ENCODE peak calls at places on chromosome 13, in four cellular contexts. One of them, this sample, is unnamed.
A peak's percentile ranks its signal among the peaks of the same experiment; 100 is the strongest.

GRCh38 chr13:96780105-96780504 is 214.2 kb downstream of the OXGR1 start:
- DNase-seq in upper lobe of right lung: no peak
- DNase-seq in progenitor cell of endocrine pancreas: no peak
- DNase-seq in H9: no peak
- DNase-seq in this sample: no peak

GRCh38 chr13:98018293-98018692 is 64.8 kb downstream of the IPO5 start:
- DNase-seq in upper lobe of right lung: no peak
- DNase-seq in progenitor cell of endocrine pancreas: no peak
- DNase-seq in H9: no peak
- DNase-seq in this sample: no peak

GRCh38 chr13:109759609-109760008 is 26.8 kb downstream of the IRS2 start:
- DNase-seq in upper lobe of right lung: no peak
- DNase-seq in progenitor cell of endocrine pancreas: no peak
- DNase-seq in H9: no peak
- DNase-seq in this sample: no peak

GRCh38 chr13:77810891-77811290 is 107.7 kb downstream of the EDNRB start:
- DNase-seq in upper lobe of right lung: no peak
- DNase-seq in progenitor cell of endocrine pancreas: no peak
- DNase-seq in H9: no peak
- DNase-seq in this sample: no peak

GRCh38 chr13:59303433-59303832 is 860.3 kb downstream of the DIAPH3 start:
- DNase-seq in upper lobe of right lung: no peak
- DNase-seq in progenitor cell of endocrine pancreas: no peak
- DNase-seq in H9: no peak
- DNase-seq in this sample: no peak

GRCh38 chr13:26968431-26969335 is 202.9 kb downstream of the USP12 start:
- DNase-seq in upper lobe of right lung: no peak
- DNase-seq in progenitor cell of endocrine pancreas: peak; percentile 63
- DNase-seq in H9: no peak
- DNase-seq in this sample: no peak

GRCh38 chr13:100561599-100562204 is 26.9 kb downstream of the GGACT start:
- DNase-seq in upper lobe of right lung: peak; percentile 53
- DNase-seq in progenitor cell of endocrine pancreas: no peak
- DNase-seq in H9: no peak
- DNase-seq in this sample: peak; percentile 57

GRCh38 chr13:99970761-99971575 is 599 bp downstream of the ZIC5 start:
- DNase-seq in upper lobe of right lung: no peak
- DNase-seq in progenitor cell of endocrine pancreas: no peak
- DNase-seq in H9: peak; percentile 81
- DNase-seq in this sample: peak; percentile 72

GRCh38 chr13:111202745-111203144 is 87.6 kb downstream of the ARHGEF7 start:
- DNase-seq in upper lobe of right lung: no peak
- DNase-seq in progenitor cell of endocrine pancreas: no peak
- DNase-seq in H9: no peak
- DNase-seq in this sample: no peak

GRCh38 chr13:98541211-98541610 is 35.7 kb downstream of the STK24 start:
- DNase-seq in upper lobe of right lung: no peak
- DNase-seq in progenitor cell of endocrine pancreas: no peak
- DNase-seq in H9: no peak
- DNase-seq in this sample: no peak

GRCh38 chr13:41193469-41193868 is 900 bp downstream of the KBTBD7 start:
- DNase-seq in upper lobe of right lung: no peak
- DNase-seq in progenitor cell of endocrine pancreas: no peak
- DNase-seq in H9: no peak
- DNase-seq in this sample: no peak

GRCh38 chr13:111159362-111160320 is 44.5 kb downstream of the ARHGEF7 start:
- DNase-seq in upper lobe of right lung: no peak
- DNase-seq in progenitor cell of endocrine pancreas: no peak
- DNase-seq in H9: no peak
- DNase-seq in this sample: no peak

GRCh38 chr13:48571121-48571901 is 38.4 kb upstream of the RCBTB2 start:
- DNase-seq in upper lobe of right lung: no peak
- DNase-seq in progenitor cell of endocrine pancreas: no peak
- DNase-seq in H9: no peak
- DNase-seq in this sample: no peak

GRCh38 chr13:90968510-90968909 is 379.0 kb upstream of the MIR17HG start:
- DNase-seq in upper lobe of right lung: no peak
- DNase-seq in progenitor cell of endocrine pancreas: no peak
- DNase-seq in H9: peak; percentile 48
- DNase-seq in this sample: no peak

GRCh38 chr13:33281951-33282595 is 3.5 kb downstream of the STARD13 start:
- DNase-seq in upper lobe of right lung: no peak
- DNase-seq in progenitor cell of endocrine pancreas: no peak
- DNase-seq in H9: no peak
- DNase-seq in this sample: no peak

GRCh38 chr13:33496336-33496735 is 210.8 kb upstream of the STARD13 start:
- DNase-seq in upper lobe of right lung: no peak
- DNase-seq in progenitor cell of endocrine pancreas: no peak
- DNase-seq in H9: no peak
- DNase-seq in this sample: no peak

GRCh38 chr13:33637978-33638743 is 179.8 kb upstream of the RFC3 start:
- DNase-seq in upper lobe of right lung: no peak
- DNase-seq in progenitor cell of endocrine pancreas: no peak
- DNase-seq in H9: no peak
- DNase-seq in this sample: no peak

GRCh38 chr13:20161275-20161950 is 561 bp upstream of the GJA3 start:
- DNase-seq in upper lobe of right lung: no peak
- DNase-seq in progenitor cell of endocrine pancreas: no peak
- DNase-seq in H9: no peak
- DNase-seq in this sample: no peak

GRCh38 chr13:29791508-29791907 is 58.9 kb downstream of the UBL3 start:
- DNase-seq in upper lobe of right lung: no peak
- DNase-seq in progenitor cell of endocrine pancreas: no peak
- DNase-seq in H9: no peak
- DNase-seq in this sample: no peak

GRCh38 chr13:20190481-20191310 is 2.0 kb downstream of the GJB2 start:
- DNase-seq in upper lobe of right lung: no peak
- DNase-seq in progenitor cell of endocrine pancreas: no peak
- DNase-seq in H9: no peak
- DNase-seq in this sample: no peak

GRCh38 chr13:48156466-48156865 is 61.6 kb upstream of the MED4 start:
- DNase-seq in upper lobe of right lung: no peak
- DNase-seq in progenitor cell of endocrine pancreas: no peak
- DNase-seq in H9: peak; percentile 71
- DNase-seq in this sample: no peak

GRCh38 chr13:20351279-20352022 is 119.3 kb upstream of the GJB6 start:
- DNase-seq in upper lobe of right lung: no peak
- DNase-seq in progenitor cell of endocrine pancreas: no peak
- DNase-seq in H9: no peak
- DNase-seq in this sample: no peak

GRCh38 chr13:75312884-75313520 is 169.0 kb downstream of the TBC1D4 start:
- DNase-seq in upper lobe of right lung: no peak
- DNase-seq in progenitor cell of endocrine pancreas: no peak
- DNase-seq in H9: no peak
- DNase-seq in this sample: no peak

GRCh38 chr13:90738881-90739280 is 608.6 kb upstream of the MIR17HG start:
- DNase-seq in upper lobe of right lung: no peak
- DNase-seq in progenitor cell of endocrine pancreas: no peak
- DNase-seq in H9: no peak
- DNase-seq in this sample: no peak

GRCh38 chr13:113804017-113804702 is 45.1 kb downstream of the TMEM255B start:
- DNase-seq in upper lobe of right lung: peak; percentile 58
- DNase-seq in progenitor cell of endocrine pancreas: no peak
- DNase-seq in H9: no peak
- DNase-seq in this sample: no peak

GRCh38 chr13:110272651-110273050 is 34.3 kb downstream of the COL4A1 start:
- DNase-seq in upper lobe of right lung: no peak
- DNase-seq in progenitor cell of endocrine pancreas: no peak
- DNase-seq in H9: no peak
- DNase-seq in this sample: no peak

GRCh38 chr13:42750858-42751257 is 30.5 kb upstream of the FAM216B start:
- DNase-seq in upper lobe of right lung: no peak
- DNase-seq in progenitor cell of endocrine pancreas: no peak
- DNase-seq in H9: no peak
- DNase-seq in this sample: no peak

GRCh38 chr13:109718726-109719125 is 67.7 kb downstream of the IRS2 start:
- DNase-seq in upper lobe of right lung: no peak
- DNase-seq in progenitor cell of endocrine pancreas: no peak
- DNase-seq in H9: no peak
- DNase-seq in this sample: no peak

GRCh38 chr13:27295096-27295495 is 24.5 kb downstream of the RASL11A start:
- DNase-seq in upper lobe of right lung: no peak
- DNase-seq in progenitor cell of endocrine pancreas: no peak
- DNase-seq in H9: no peak
- DNase-seq in this sample: no peak

GRCh38 chr13:26914624-26915023 is 154.0 kb upstream of the GPR12 start:
- DNase-seq in upper lobe of right lung: no peak
- DNase-seq in progenitor cell of endocrine pancreas: no peak
- DNase-seq in H9: no peak
- DNase-seq in this sample: no peak

GRCh38 chr13:34720618-34721017 is 221.5 kb upstream of the NBEA start:
- DNase-seq in upper lobe of right lung: no peak
- DNase-seq in progenitor cell of endocrine pancreas: no peak
- DNase-seq in H9: no peak
- DNase-seq in this sample: no peak

GRCh38 chr13:67285611-67286010 is 55.5 kb upstream of the PCDH9 start:
- DNase-seq in upper lobe of right lung: no peak
- DNase-seq in progenitor cell of endocrine pancreas: no peak
- DNase-seq in H9: no peak
- DNase-seq in this sample: no peak
- TF ChIP-seq CTCF in upper lobe of right lung: no peak
- TF ChIP-seq CTCF in progenitor cell of endocrine pancreas: no peak
- TF ChIP-seq CTCF in H9: no peak
- TF ChIP-seq CTCF in this sample: no peak

GRCh38 chr13:37473035-37473434 is 125.5 kb downstream of the POSTN start:
- DNase-seq in upper lobe of right lung: no peak
- DNase-seq in progenitor cell of endocrine pancreas: no peak
- DNase-seq in H9: peak; percentile 33
- DNase-seq in this sample: no peak
- TF ChIP-seq CTCF in upper lobe of right lung: no peak
- TF ChIP-seq CTCF in progenitor cell of endocrine pancreas: peak; percentile 14
- TF ChIP-seq CTCF in H9: peak; percentile 81
- TF ChIP-seq CTCF in this sample: peak; percentile 39

GRCh38 chr13:101919541-101920306 is 467.2 kb downstream of the ITGBL1 start:
- DNase-seq in upper lobe of right lung: no peak
- DNase-seq in progenitor cell of endocrine pancreas: peak; percentile 62
- DNase-seq in H9: peak; percentile 73
- DNase-seq in this sample: no peak
- TF ChIP-seq CTCF in upper lobe of right lung: no peak
- TF ChIP-seq CTCF in progenitor cell of endocrine pancreas: no peak
- TF ChIP-seq CTCF in H9: peak; percentile 35
- TF ChIP-seq CTCF in this sample: no peak

GRCh38 chr13:39417131-39417530 is 185.9 kb downstream of the LHFPL6 start:
- DNase-seq in upper lobe of right lung: no peak
- DNase-seq in progenitor cell of endocrine pancreas: no peak
- DNase-seq in H9: peak; percentile 45
- DNase-seq in this sample: no peak
- TF ChIP-seq CTCF in upper lobe of right lung: peak; percentile 29
- TF ChIP-seq CTCF in progenitor cell of endocrine pancreas: peak; percentile 58
- TF ChIP-seq CTCF in H9: peak; percentile 65
- TF ChIP-seq CTCF in this sample: peak; percentile 70

GRCh38 chr13:46296920-46297319 is 85.2 kb downstream of the LRRC63 start:
- DNase-seq in upper lobe of right lung: no peak
- DNase-seq in progenitor cell of endocrine pancreas: no peak
- DNase-seq in H9: no peak
- DNase-seq in this sample: no peak
- TF ChIP-seq CTCF in upper lobe of right lung: no peak
- TF ChIP-seq CTCF in progenitor cell of endocrine pancreas: no peak
- TF ChIP-seq CTCF in H9: no peak
- TF ChIP-seq CTCF in this sample: no peak

This sample was measured in type B pancreatic cell.